ENCODE peak calls at places on chromosomes 11 and 22, in four cellular contexts. W is K562, V is HepG2, Q is GM12878. T is an unnamed sample.

GRCh38 chr11:29183301-29183700 is 833.5 kb downstream of the KCNA4 start:
- DNase-seq in W (no peak), V (no peak), Q (no peak), T (no peak)

GRCh38 chr11:114846040-114846791 is 167.9 kb downstream of the NXPE2 start:
- DNase-seq in W (no peak), V (no peak), Q (no peak), T (no peak)

GRCh38 chr22:45212306-45212709 is 28.4 kb downstream of the KIAA0930 start:
- DNase-seq in W (peak; percentile 13), V (no peak), Q (no peak), T (no peak)

GRCh38 chr11:129440028-129440630 is 64.5 kb downstream of the BARX2 start:
- DNase-seq in W (no peak), V (peak; percentile 26), Q (no peak), T (no peak)

GRCh38 chr11:124892131-124892530 is 5.5 kb downstream of the ROBO4 start:
- DNase-seq in W (no peak), V (no peak), Q (no peak), T (no peak)

GRCh38 chr22:47569389-47570299 is 807.2 kb downstream of the TBC1D22A start:
- DNase-seq in W (no peak), V (no peak), Q (no peak), T (no peak)

GRCh38 chr11:124331873-124332272 is 11.9 kb upstream of the OR8D2 start:
- DNase-seq in W (no peak), V (no peak), Q (no peak), T (no peak)

GRCh38 chr11:80944758-80945157 is 1503.9 kb upstream of the TENM4 start:
- DNase-seq in W (no peak), V (no peak), Q (no peak), T (no peak)

GRCh38 chr11:73982595-73982989 is at the start of gene UCP2:
- DNase-seq in W (peak; percentile 91), V (no peak), Q (no peak), T (peak; percentile 78)

GRCh38 chr22:41563051-41563711 is 2.4 kb downstream of the CSDC2 start:
- DNase-seq in W (peak; percentile 57), V (peak; percentile 43), Q (no peak), T (no peak)

GRCh38 chr11:117892651-117893050 is 16.2 kb upstream of the FXYD6 start:
- DNase-seq in W (no peak), V (no peak), Q (no peak), T (no peak)

GRCh38 chr11:122556605-122557004 is 98.9 kb upstream of the UBASH3B start:
- DNase-seq in W (no peak), V (no peak), Q (no peak), T (peak; percentile 79)

GRCh38 chr11:110087820-110088534 is 5.2 kb upstream of the ZC3H12C start:
- DNase-seq in W (no peak), V (no peak), Q (no peak), T (no peak)

GRCh38 chr11:57800444-57801184 is 39.0 kb downstream of the CTNND1 start:
- DNase-seq in W (peak; percentile 71), V (peak; percentile 98), Q (peak; percentile 56), T (no peak)

GRCh38 chr11:69515271-69516245 is 34.1 kb downstream of the LINC01488 start:
- DNase-seq in W (no peak), V (no peak), Q (no peak), T (no peak)

GRCh38 chr11:102773388-102773787 is 7.0 kb downstream of the MMP10 start:
- DNase-seq in W (no peak), V (no peak), Q (no peak), T (no peak)

GRCh38 chr22:23696326-23696851 is 5.6 kb downstream of the RGL4 start:
- DNase-seq in W (no peak), V (no peak), Q (peak; percentile 33), T (no peak)

GRCh38 chr22:48483764-48484528 is 1343.7 kb downstream of the BRD1 start:
- DNase-seq in W (no peak), V (no peak), Q (no peak), T (no peak)

GRCh38 chr11:104967493-104968364 is 645 bp downstream of the CASP4 start:
- DNase-seq in W (no peak), V (no peak), Q (no peak), T (no peak)

GRCh38 chr11:101583180-101584128 is at the start of gene TRPC6:
- DNase-seq in W (no peak), V (no peak), Q (no peak), T (peak; percentile 62)

GRCh38 chr11:64739871-64740270 is 4.1 kb downstream of the RASGRP2 start:
- DNase-seq in W (no peak), V (no peak), Q (no peak), T (no peak)

GRCh38 chr22:23772315-23773246 is at the start of gene MMP11:
- DNase-seq in W (peak; percentile 83), V (no peak), Q (no peak), T (peak; percentile 70)

GRCh38 chr11:37409124-37409523 is 811.1 kb upstream of the RAG2 start:
- DNase-seq in W (no peak), V (no peak), Q (no peak), T (no peak)

GRCh38 chr22:39907605-39908097 is 6.8 kb downstream of the GRAP2 start:
- DNase-seq in W (no peak), V (no peak), Q (no peak), T (no peak)

DNA sequence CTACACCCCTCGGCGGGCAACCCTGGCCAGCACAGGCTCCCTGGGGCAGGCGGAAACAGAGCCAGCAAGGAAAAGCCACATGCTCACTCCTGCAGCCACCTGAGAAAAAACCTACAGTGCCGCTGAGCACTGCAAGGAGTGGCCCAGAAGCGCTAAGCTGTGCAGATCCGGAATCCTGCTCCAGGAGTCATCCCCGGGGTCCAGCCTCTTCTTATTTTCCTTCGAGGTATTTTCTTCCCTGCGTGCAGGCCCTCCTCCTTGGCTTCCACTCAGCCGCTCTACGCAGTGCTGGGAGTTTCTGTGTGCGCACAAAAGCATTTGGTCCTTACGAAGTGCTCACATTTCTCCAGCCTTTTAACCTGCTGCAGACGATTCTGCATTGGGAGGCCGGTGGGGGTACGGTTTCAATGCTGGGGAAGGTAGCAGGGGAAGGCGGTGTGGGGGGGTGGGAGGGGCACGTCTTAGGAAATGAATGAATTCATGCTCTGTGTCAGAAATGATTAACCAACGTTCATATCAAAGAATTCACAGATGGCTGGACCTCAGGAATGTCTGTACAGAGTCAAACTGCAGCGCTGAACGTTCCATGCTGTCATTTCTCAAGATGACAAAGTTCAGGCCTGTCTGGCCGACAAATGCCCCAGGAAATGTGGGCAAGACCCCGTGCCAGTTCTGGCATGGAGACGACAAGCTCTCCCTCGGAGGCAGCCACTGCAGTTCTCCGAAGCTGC is 81.2 kb downstream of the TRMU start:
- DNase-seq in W (no peak), V (no peak), Q (no peak), T (no peak)
- TF ChIP-seq NR2C2 in W (no peak), V (no peak), Q (no peak), T (no peak)

GRCh38 chr22:17477401-17477833 is 85.9 kb upstream of the SLC25A18 start:
- DNase-seq in W (no peak), V (no peak), Q (no peak), T (no peak)
- TF ChIP-seq CREB1 in W (no peak), V (no peak), Q (no peak), T (no peak)

GRCh38 chr11:120858740-120859139 is 165.2 kb upstream of the TBCEL start:
- DNase-seq in W (no peak), V (no peak), Q (no peak), T (no peak)

GRCh38 chr11:120857508-120857907 is 166.4 kb upstream of the TBCEL start:
- DNase-seq in W (no peak), V (no peak), Q (no peak), T (no peak)

GRCh38 chr11:120863359-120863758 is 160.5 kb upstream of the TBCEL start:
- DNase-seq in W (no peak), V (no peak), Q (no peak), T (no peak)

GRCh38 chr11:120854988-120855387 is 168.9 kb upstream of the TBCEL start:
- DNase-seq in W (no peak), V (no peak), Q (no peak), T (no peak)

GRCh38 chr11:120859552-120860295 is 164.2 kb upstream of the TBCEL start:
- DNase-seq in W (no peak), V (no peak), Q (no peak), T (no peak)
- TF ChIP-seq NR2C2 in W (no peak), V (no peak), Q (no peak), T (no peak)

DNA sequence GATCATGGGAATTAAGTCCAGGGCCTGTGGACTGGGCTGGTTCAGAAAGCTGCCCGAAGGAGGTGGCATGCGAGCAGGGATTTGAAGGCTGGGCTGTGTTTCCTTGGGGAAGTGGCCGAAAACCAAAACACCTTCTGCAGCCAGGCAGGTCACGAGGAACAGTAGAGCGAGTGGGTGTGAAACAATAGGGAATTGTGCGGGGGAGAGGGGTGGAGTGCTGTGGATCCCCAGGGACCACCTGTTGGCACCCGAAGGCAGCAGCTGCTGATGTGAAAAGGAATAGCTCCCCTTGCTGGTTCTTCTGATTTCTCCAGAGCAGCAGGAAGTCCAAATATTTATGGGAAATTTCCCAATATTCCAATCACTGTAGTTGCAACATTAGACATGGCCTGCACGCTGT is 24.6 kb downstream of the TP53I11 start:
- DNase-seq in W (no peak), V (no peak), Q (no peak), T (no peak)
- TF ChIP-seq CREB1 in W (no peak), V (no peak), Q (no peak), T (no peak)

GRCh38 chr11:66877585-66877984 is 20.7 kb downstream of the LRFN4 start:
- DNase-seq in W (no peak), V (no peak), Q (no peak), T (no peak)
- TF ChIP-seq NR2C2 in W (no peak), V (no peak), Q (no peak), T (no peak)

DNA sequence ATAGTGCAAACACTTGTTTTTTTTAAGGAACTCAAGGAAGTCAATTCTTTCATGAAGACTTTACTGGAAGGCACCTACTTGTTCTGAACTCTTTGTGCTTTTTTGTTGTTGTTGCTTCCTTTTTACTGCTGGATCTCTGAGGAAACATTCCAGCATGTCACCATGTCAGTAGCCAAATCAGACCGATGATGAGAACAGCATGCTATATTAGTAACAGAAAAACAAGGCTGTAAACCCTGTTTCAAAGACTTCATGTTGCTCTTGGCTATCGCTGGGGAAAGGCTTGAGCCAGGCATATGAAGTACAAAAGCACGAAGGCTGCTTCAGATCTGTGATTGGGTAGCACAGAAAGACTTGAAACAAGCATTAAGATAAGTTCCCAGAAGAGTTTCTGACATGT is 125.6 kb upstream of the SLC5A12 start:
- DNase-seq in W (no peak), V (no peak), Q (no peak), T (no peak)
- TF ChIP-seq CREB1 in W (no peak), V (no peak), Q (no peak), T (no peak)

GRCh38 chr22:38203090-38203810 is 1.5 kb downstream of the MAFF start:
- DNase-seq in W (peak; percentile 30), V (peak; percentile 46), Q (no peak), T (peak; percentile 56)
- TF ChIP-seq NR2C2 in W (no peak), V (no peak), Q (no peak), T (no peak)

GRCh38 chr11:132114185-132114584 is 743.8 kb downstream of the NTM start:
- DNase-seq in W (no peak), V (no peak), Q (no peak), T (peak; percentile 72)
- TF ChIP-seq CREB1 in W (no peak), V (no peak), Q (no peak), T (no peak)

GRCh38 chr11:94834931-94835330 is 66.8 kb downstream of the AMOTL1 start:
- DNase-seq in W (no peak), V (no peak), Q (no peak), T (no peak)
- TF ChIP-seq NR2C2 in W (no peak), V (no peak), Q (no peak), T (no peak)

GRCh38 chr11:71265559-71266092 is 13.2 kb upstream of the SHANK2 start:
- DNase-seq in W (no peak), V (no peak), Q (no peak), T (no peak)
- TF ChIP-seq CREB1 in W (no peak), V (no peak), Q (no peak), T (no peak)

T was measured in WTC11.